ENCODE peak calls at places on chromosome 6, in eight cellular contexts. D is left lobe of liver, F is NCI-H2029 treated with DMSO at 0.1 percent for 48 hours, C is NCI-H1694, R is mucosa of gallbladder, Y is GM06990, U is adrenal gland, A is GM03348. Q is an unnamed sample.

GRCh38 chr6:116011520-116011919 is 49.2 kb downstream of the FRK start:
- DNase-seq in D (no peak), F (no peak), C (no peak), R (no peak), Y (peak; percentile 45), U (no peak), A (no peak), Q (no peak)

GRCh38 chr6:116221067-116221466 is 32.8 kb downstream of the TSPYL4 start:
- DNase-seq in D (no peak), F (no peak), C (no peak), R (no peak), Y (no peak), U (no peak), A (peak; percentile 26), Q (no peak)

GRCh38 chr6:169905041-169905807 is 153.8 kb downstream of the ERMARD start:
- DNase-seq in D (peak; percentile 88), F (no peak), C (peak; percentile 5), R (peak; percentile 53), Y (no peak), U (peak; percentile 37), A (no peak), Q (no peak)

GRCh38 chr6:154154389-154154967 is 115.4 kb downstream of the OPRM1 start:
- DNase-seq in D (no peak), F (peak; percentile 67), C (peak; percentile 44), R (peak; percentile 63), Y (peak; percentile 11), U (peak; percentile 46), A (peak; percentile 61), Q (peak; percentile 9)

GRCh38 chr6:144497650-144498049 is 212.5 kb downstream of the UTRN start:
- DNase-seq in D (no peak), F (no peak), C (no peak), R (no peak), Y (no peak), U (no peak), A (no peak), Q (no peak)

GRCh38 chr6:13643125-13643524 is 28.0 kb downstream of the NOL7 start:
- DNase-seq in D (no peak), F (no peak), C (no peak), R (no peak), Y (no peak), U (no peak), A (no peak), Q (no peak)

GRCh38 chr6:15513131-15513771 is 149.6 kb downstream of the DTNBP1 start:
- DNase-seq in D (no peak), F (no peak), C (no peak), R (no peak), Y (no peak), U (no peak), A (no peak), Q (no peak)

GRCh38 chr6:112710710-112711109 is 363.6 kb downstream of the RFPL4B start:
- DNase-seq in D (no peak), F (no peak), C (no peak), R (no peak), Y (no peak), U (no peak), A (no peak), Q (no peak)

GRCh38 chr6:16108996-16109658 is 19.8 kb upstream of the MYLIP start:
- DNase-seq in D (no peak), F (no peak), C (no peak), R (no peak), Y (no peak), U (peak; percentile 25), A (no peak), Q (no peak)